ENCODE peak calls at places on chromosome 10, in eight cellular contexts. V, F, O, P, C, Z, J and E are unnamed samples.

GRCh38 chr10:1737222-1738061 is at the start of gene ADARB2:
- DNase-seq in V (peak), F (no peak), O (peak), P (no peak), C (no peak), Z (no peak), J (peak), E (no peak)

GRCh38 chr10:98589007-98589406 is 142.3 kb upstream of the HPS1 start:
- DNase-seq in V (no peak), F (no peak), O (no peak), P (no peak), C (no peak), Z (no peak), J (no peak), E (no peak)

GRCh38 chr10:96740579-96741281 is 20.4 kb upstream of the PIK3AP1 start:
- DNase-seq in V (no peak), F (no peak), O (no peak), P (peak), C (peak), Z (peak), J (no peak), E (no peak)

GRCh38 chr10:13670311-13670710 is 83.5 kb downstream of the PRPF18 start:
- DNase-seq in V (no peak), F (no peak), O (no peak), P (no peak), C (no peak), Z (no peak), J (no peak), E (no peak)

GRCh38 chr10:16901102-16901501 is 83.9 kb upstream of the RSU1 start:
- DNase-seq in V (no peak), F (no peak), O (no peak), P (no peak), C (no peak), Z (no peak), J (no peak), E (no peak)

GRCh38 chr10:102009801-102010425 is 46.1 kb downstream of the ARMH3 start:
- DNase-seq in V (peak), F (peak), O (no peak), P (peak), C (peak), Z (no peak), J (peak), E (no peak)

GRCh38 chr10:80211786-80212185 is 6.4 kb upstream of the ANXA11 start:
- DNase-seq in V (no peak), F (no peak), O (no peak), P (no peak), C (no peak), Z (no peak), J (no peak), E (no peak)

GRCh38 chr10:84605802-84606201 is 277.4 kb downstream of the CCSER2 start:
- DNase-seq in V (no peak), F (no peak), O (no peak), P (no peak), C (no peak), Z (no peak), J (no peak), E (no peak)

GRCh38 chr10:18753496-18753895 is 94.3 kb downstream of the ARL5B start:
- DNase-seq in V (no peak), F (no peak), O (no peak), P (no peak), C (no peak), Z (no peak), J (no peak), E (no peak)

GRCh38 chr10:29563420-29564035 is 71.2 kb downstream of the SVIL start:
- DNase-seq in V (no peak), F (no peak), O (no peak), P (no peak), C (no peak), Z (no peak), J (no peak), E (no peak)

GRCh38 chr10:99041468-99041867 is 194.2 kb downstream of the HPSE2 start:
- DNase-seq in V (no peak), F (no peak), O (no peak), P (no peak), C (no peak), Z (no peak), J (no peak), E (no peak)

GRCh38 chr10:50874723-50875122 is 10.7 kb downstream of the A1CF start:
- DNase-seq in V (no peak), F (no peak), O (no peak), P (no peak), C (no peak), Z (no peak), J (no peak), E (no peak)

GRCh38 chr10:84452006-84452405 is 123.6 kb downstream of the CCSER2 start:
- DNase-seq in V (no peak), F (no peak), O (no peak), P (no peak), C (no peak), Z (no peak), J (peak), E (no peak)

GRCh38 chr10:73814896-73815718 is 3.7 kb upstream of the NDST2 start:
- DNase-seq in V (no peak), F (no peak), O (no peak), P (no peak), C (no peak), Z (no peak), J (no peak), E (no peak)

GRCh38 chr10:4670737-4671136 is 155.3 kb upstream of the AKR1E2 start:
- DNase-seq in V (no peak), F (no peak), O (no peak), P (no peak), C (no peak), Z (no peak), J (peak), E (no peak)

GRCh38 chr10:121690970-121691369 is 92.7 kb upstream of the FGFR2 start:
- DNase-seq in V (no peak), F (no peak), O (no peak), P (no peak), C (no peak), Z (no peak), J (no peak), E (no peak)

GRCh38 chr10:104351067-104351681 is 2.5 kb upstream of the CFAP58 start:
- DNase-seq in V (no peak), F (no peak), O (no peak), P (no peak), C (no peak), Z (no peak), J (peak), E (no peak)

GRCh38 chr10:5343561-5343960 is 21.2 kb upstream of the UCN3 start:
- DNase-seq in V (no peak), F (no peak), O (no peak), P (no peak), C (no peak), Z (no peak), J (no peak), E (no peak)

GRCh38 chr10:110337906-110338305 is 33.2 kb upstream of the SMNDC1 start:
- DNase-seq in V (no peak), F (no peak), O (no peak), P (no peak), C (no peak), Z (no peak), J (peak), E (no peak)

GRCh38 chr10:58919927-58920654 is 256.4 kb upstream of the PHYHIPL start:
- DNase-seq in V (no peak), F (no peak), O (no peak), P (no peak), C (no peak), Z (no peak), J (peak), E (no peak)

GRCh38 chr10:92850186-92850585 is 1.9 kb downstream of the EXOC6 start:
- DNase-seq in V (no peak), F (no peak), O (no peak), P (no peak), C (no peak), Z (no peak), J (no peak), E (no peak)

GRCh38 chr10:62044569-62044968 is 143.1 kb downstream of the ARID5B start:
- DNase-seq in V (no peak), F (no peak), O (no peak), P (no peak), C (no peak), Z (no peak), J (no peak), E (no peak)

GRCh38 chr10:33336606-33337334 is 2.3 kb upstream of the NRP1 start:
- DNase-seq in V (peak), F (no peak), O (peak), P (no peak), C (no peak), Z (peak), J (no peak), E (no peak)

GRCh38 chr10:787933-788651 is 98.6 kb upstream of the DIP2C start:
- DNase-seq in V (no peak), F (no peak), O (no peak), P (no peak), C (peak), Z (no peak), J (peak), E (no peak)

GRCh38 chr10:23015021-23015707 is 80.2 kb upstream of the MSRB2 start:
- DNase-seq in V (no peak), F (no peak), O (no peak), P (no peak), C (no peak), Z (no peak), J (no peak), E (no peak)

GRCh38 chr10:22560391-22561239 is 153.8 kb downstream of the PIP4K2A start:
- DNase-seq in V (no peak), F (no peak), O (peak), P (no peak), C (no peak), Z (no peak), J (no peak), E (no peak)

GRCh38 chr10:86684305-86684704 is 16.0 kb downstream of the LDB3 start:
- DNase-seq in V (peak), F (no peak), O (peak), P (no peak), C (no peak), Z (no peak), J (peak), E (no peak)

GRCh38 chr10:86715156-86715795 is 41.1 kb upstream of the BMPR1A start:
- DNase-seq in V (no peak), F (no peak), O (no peak), P (no peak), C (no peak), Z (peak), J (no peak), E (no peak)

GRCh38 chr10:114413398-114413797 is 9.1 kb upstream of the AFAP1L2 start:
- DNase-seq in V (no peak), F (no peak), O (no peak), P (no peak), C (peak), Z (peak), J (peak), E (peak)

GRCh38 chr10:89398003-89398749 is 5.8 kb downstream of the IFIT1 start:
- DNase-seq in V (no peak), F (no peak), O (no peak), P (no peak), C (no peak), Z (no peak), J (no peak), E (no peak)

GRCh38 chr10:71717056-71717755 is 2.4 kb downstream of the C10orf105 start:
- DNase-seq in V (no peak), F (no peak), O (no peak), P (no peak), C (no peak), Z (no peak), J (no peak), E (no peak)

GRCh38 chr10:7333995-7334964 is 76.6 kb downstream of the SFMBT2 start:
- DNase-seq in V (no peak), F (no peak), O (no peak), P (no peak), C (no peak), Z (no peak), J (no peak), E (no peak)

GRCh38 chr10:10056958-10057357 is 960.7 kb upstream of the CELF2 start:
- DNase-seq in V (no peak), F (no peak), O (no peak), P (no peak), C (no peak), Z (no peak), J (peak), E (no peak)

GRCh38 chr10:5550250-5550545 is 25.4 kb downstream of the CALML3 start:
- DNase-seq in V (no peak), F (no peak), O (peak), P (no peak), C (no peak), Z (no peak), J (no peak), E (no peak)

GRCh38 chr10:86265877-86266259 is 100.7 kb downstream of the GRID1 start:
- DNase-seq in V (no peak), F (no peak), O (no peak), P (peak), C (peak), Z (peak), J (no peak), E (no peak)